ENCODE peak calls at places on chromosomes 1 and 21, in seven cellular contexts. P, C, M, Q, B, H and E are unnamed samples.

GRCh38 chr1:41626146-41626545 is 141.7 kb upstream of the EDN2 start:
- DNase-seq in P (no peak), H (no peak), B (peak), Q (no peak), M (no peak), C (peak), E (peak)

GRCh38 chr21:32382108-32382601 is 10.7 kb downstream of the URB1 start:
- DNase-seq in M (no peak), H (peak), C (no peak), B (peak), Q (no peak), P (no peak), E (peak)

GRCh38 chr1:225253784-225254183 is 174.1 kb downstream of the LBR start:
- DNase-seq in P (no peak), Q (no peak), C (no peak), H (peak), M (no peak), B (peak), E (peak)

GRCh38 chr1:155261401-155261887 is 716 bp downstream of the SCAMP3 start:
- DNase-seq in P (no peak), Q (no peak), H (no peak), C (no peak), M (no peak), B (no peak), E (no peak)

GRCh38 chr1:67597336-67597735 is 87.7 kb upstream of the GADD45A start:
- DNase-seq in P (no peak), C (no peak), B (no peak), Q (no peak), M (no peak), H (no peak), E (no peak)

GRCh38 chr1:184691719-184692324 is 62.8 kb downstream of the EDEM3 start:
- DNase-seq in B (peak), C (no peak), M (no peak), H (peak), P (no peak), Q (no peak), E (peak)

GRCh38 chr1:225651376-225651871 is 1.5 kb downstream of the ENAH start:
- DNase-seq in H (peak), C (no peak), Q (no peak), B (peak), P (no peak), M (no peak), E (peak)

GRCh38 chr1:172663726-172664125 is 4.8 kb downstream of the FASLG start:
- DNase-seq in H (no peak), C (no peak), P (no peak), Q (no peak), M (no peak), B (peak), E (no peak)

GRCh38 chr1:113871597-113872113 is at the start of gene PTPN22:
- DNase-seq in Q (no peak), H (peak), P (peak), M (no peak), C (no peak), B (peak), E (peak)

GRCh38 chr1:117575586-117576225 is 30.1 kb upstream of the TENT5C start:
- DNase-seq in H (no peak), C (peak), M (no peak), B (no peak), P (no peak), Q (no peak), E (no peak)